ENCODE peak calls at places on chromosomes 4 and X, in four cellular contexts. One of them, this sample, is unnamed.

GRCh38 chr4:70280567-70280966 is 38.2 kb downstream of the CSN3 start:
- DNase-seq in CD4-positive, alpha-beta T cell: no peak
- DNase-seq in LNCaP clone FGC: no peak
- DNase-seq in GM12864: no peak
- DNase-seq in this sample: no peak

GRCh38 chr4:48483777-48484493 is 792 bp downstream of the SLC10A4 start:
- DNase-seq in CD4-positive, alpha-beta T cell: no peak
- DNase-seq in LNCaP clone FGC: no peak
- DNase-seq in GM12864: no peak
- DNase-seq in this sample: no peak

GRCh38 chr4:43903456-43903855 is 545.2 kb downstream of the KCTD8 start:
- DNase-seq in CD4-positive, alpha-beta T cell: no peak
- DNase-seq in LNCaP clone FGC: no peak
- DNase-seq in GM12864: no peak
- DNase-seq in this sample: no peak

GRCh38 chr4:94171616-94172015 is 36.0 kb upstream of the SMARCAD1 start:
- DNase-seq in CD4-positive, alpha-beta T cell: no peak
- DNase-seq in LNCaP clone FGC: no peak
- DNase-seq in GM12864: no peak
- DNase-seq in this sample: peak; percentile 53

GRCh38 chrX:12978205-12979010 is 3.5 kb downstream of the TMSB4X start:
- DNase-seq in CD4-positive, alpha-beta T cell: peak; percentile 67
- DNase-seq in LNCaP clone FGC: no peak
- DNase-seq in GM12864: no peak
- DNase-seq in this sample: no peak

GRCh38 chr4:87209696-87210095 is 10.7 kb downstream of the KLHL8 start:
- DNase-seq in CD4-positive, alpha-beta T cell: no peak
- DNase-seq in LNCaP clone FGC: no peak
- DNase-seq in GM12864: peak; percentile 30
- DNase-seq in this sample: peak; percentile 96

GRCh38 chrX:101287402-101287801 is 3.7 kb downstream of the TAF7L start:
- DNase-seq in CD4-positive, alpha-beta T cell: no peak
- DNase-seq in LNCaP clone FGC: peak; percentile 2
- DNase-seq in GM12864: peak; percentile 4
- DNase-seq in this sample: peak; percentile 3

GRCh38 chr4:145487626-145488025 is 6.0 kb downstream of the SMAD1 start:
- DNase-seq in CD4-positive, alpha-beta T cell: no peak
- DNase-seq in LNCaP clone FGC: no peak
- DNase-seq in GM12864: peak; percentile 83
- DNase-seq in this sample: no peak

DNA sequence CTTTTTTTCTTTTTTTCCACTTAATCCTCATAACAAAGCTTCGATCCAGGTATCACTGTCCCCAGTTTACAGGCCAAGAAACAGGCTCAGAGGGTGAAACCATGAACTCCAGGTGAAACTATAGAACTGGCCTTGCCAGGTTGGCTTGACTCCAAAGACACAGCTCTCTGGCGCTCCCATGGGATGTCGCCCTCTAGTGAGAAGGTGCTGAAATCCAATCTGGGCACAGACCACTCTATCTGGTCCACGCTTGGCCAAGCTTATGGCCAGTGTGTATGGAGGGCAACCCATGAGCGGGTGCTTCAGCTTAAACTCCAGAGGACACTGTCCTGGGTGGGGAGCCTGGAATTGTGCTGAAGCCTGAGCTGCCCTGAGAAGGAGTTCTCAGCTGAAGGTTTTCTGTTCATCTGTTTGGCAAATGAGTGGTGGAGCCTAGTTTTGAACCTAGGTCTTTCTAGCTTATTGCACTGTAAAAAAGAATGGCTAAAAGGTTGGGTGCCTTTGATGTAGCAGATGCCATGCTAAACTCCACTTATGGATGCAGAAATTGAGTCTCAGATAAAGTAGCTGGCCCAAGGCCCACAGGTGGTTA is 70.5 kb downstream of the SEL1L3 start:
- DNase-seq in CD4-positive, alpha-beta T cell: no peak
- DNase-seq in LNCaP clone FGC: peak; percentile 40
- DNase-seq in GM12864: no peak
- DNase-seq in this sample: no peak
- TF ChIP-seq CTCF in CD4-positive, alpha-beta T cell: no peak
- TF ChIP-seq CTCF in LNCaP clone FGC: peak; percentile 79
- TF ChIP-seq CTCF in GM12864: peak; percentile 53
- TF ChIP-seq CTCF in this sample: peak; percentile 49

GRCh38 chr4:45316257-45316656 is 589.9 kb upstream of the GNPDA2 start:
- DNase-seq in CD4-positive, alpha-beta T cell: no peak
- DNase-seq in LNCaP clone FGC: no peak
- DNase-seq in GM12864: no peak
- DNase-seq in this sample: no peak
- TF ChIP-seq CTCF in CD4-positive, alpha-beta T cell: no peak
- TF ChIP-seq CTCF in LNCaP clone FGC: no peak
- TF ChIP-seq CTCF in GM12864: no peak
- TF ChIP-seq CTCF in this sample: no peak

GRCh38 chr4:38069271-38069760 is 109.1 kb downstream of the PTTG2 start:
- DNase-seq in CD4-positive, alpha-beta T cell: no peak
- DNase-seq in LNCaP clone FGC: no peak
- DNase-seq in GM12864: no peak
- DNase-seq in this sample: no peak
- TF ChIP-seq CTCF in CD4-positive, alpha-beta T cell: peak; percentile 59
- TF ChIP-seq CTCF in LNCaP clone FGC: peak; percentile 22
- TF ChIP-seq CTCF in GM12864: peak; percentile 3
- TF ChIP-seq CTCF in this sample: peak; percentile 31

DNA sequence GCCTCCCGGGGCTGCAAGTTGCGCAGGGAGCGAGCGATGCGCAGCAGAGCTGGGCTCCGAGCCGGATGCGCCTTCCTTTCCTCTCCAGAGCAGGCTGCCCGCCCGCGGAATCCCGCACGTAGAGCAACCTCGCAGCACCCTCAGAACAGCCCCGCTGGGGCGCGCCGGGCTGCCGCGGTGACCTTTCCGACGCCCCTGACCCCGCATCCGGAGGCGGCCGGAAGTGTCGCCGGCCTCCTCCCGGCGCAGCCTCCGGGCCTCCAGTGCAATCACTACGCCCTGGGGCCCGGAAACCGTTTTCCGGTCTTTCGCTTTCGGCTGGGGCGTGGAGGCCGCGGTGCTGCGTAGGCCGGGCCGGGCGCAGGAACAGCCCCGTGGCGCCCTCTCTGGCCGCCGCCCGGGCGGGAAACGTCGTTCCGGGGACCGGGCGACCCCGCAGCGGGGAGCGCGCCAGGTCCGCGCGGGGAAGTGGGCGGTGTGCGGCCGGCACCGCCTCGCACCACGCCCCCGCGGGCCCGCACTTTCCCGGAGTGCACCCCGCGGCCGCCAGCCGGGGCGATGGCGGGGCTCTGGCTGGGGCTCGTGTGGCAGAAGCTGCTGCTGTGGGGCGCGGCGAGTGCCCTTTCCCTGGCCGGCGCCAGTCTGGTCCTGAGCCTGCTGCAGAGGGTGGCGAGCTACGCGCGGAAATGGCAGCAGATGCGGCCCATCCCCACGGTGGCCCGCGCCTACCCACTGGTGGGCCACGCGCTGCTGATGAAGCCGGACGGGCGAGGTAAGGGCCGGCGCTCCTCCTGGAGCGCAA is at the start of gene CYP4V2:
- DNase-seq in CD4-positive, alpha-beta T cell: peak; percentile 72
- DNase-seq in LNCaP clone FGC: peak; percentile 21
- DNase-seq in GM12864: peak; percentile 76
- DNase-seq in this sample: peak; percentile 61
- TF ChIP-seq CTCF in CD4-positive, alpha-beta T cell: peak; percentile 27
- TF ChIP-seq CTCF in LNCaP clone FGC: peak; percentile 42
- TF ChIP-seq CTCF in GM12864: peak; percentile 49
- TF ChIP-seq CTCF in this sample: no peak